ENCODE peak calls at places on chromosomes 11 and 22, in four cellular contexts. I, X, T and G are unnamed samples.

GRCh38 chr22:49156662-49157285 is 670.9 kb downstream of the BRD1 start:
- DNase-seq in I (no peak), X (no peak), T (no peak), G (peak)

GRCh38 chr11:120756931-120757330 is 245.4 kb downstream of the GRIK4 start:
- DNase-seq in I (no peak), X (no peak), T (peak), G (no peak)

GRCh38 chr22:45320326-45320976 is 10.7 kb downstream of the FAM118A start:
- DNase-seq in I (peak), X (no peak), T (no peak), G (peak)

GRCh38 chr22:17742528-17742902 is 31.8 kb downstream of the BID start:
- DNase-seq in I (peak), X (peak), T (peak), G (peak)

GRCh38 chr11:125165111-125165663 is 636 bp downstream of the PKNOX2 start:
- DNase-seq in I (no peak), X (peak), T (no peak), G (no peak)

GRCh38 chr11:68040957-68041591 is 2.2 kb downstream of the TCIRG1 start:
- DNase-seq in I (no peak), X (no peak), T (no peak), G (no peak)

GRCh38 chr22:31926969-31927368 is 17.4 kb upstream of the YWHAH start:
- DNase-seq in I (no peak), X (no peak), T (no peak), G (peak)

GRCh38 chr11:45264839-45265515 is 21.2 kb downstream of the SYT13 start:
- DNase-seq in I (no peak), X (peak), T (peak), G (peak)

GRCh38 chr11:114229062-114229450 is 67.1 kb upstream of the NNMT start:
- DNase-seq in I (no peak), X (no peak), T (no peak), G (no peak)

GRCh38 chr11:36135062-36135461 is 154.2 kb downstream of the COMMD9 start:
- DNase-seq in I (no peak), X (no peak), T (no peak), G (no peak)

GRCh38 chr11:69825037-69825834 is 6.0 kb upstream of the FGF3 start:
- DNase-seq in I (no peak), X (peak), T (no peak), G (no peak)

GRCh38 chr11:15864021-15864805 is 492.1 kb downstream of the SOX6 start:
- DNase-seq in I (no peak), X (no peak), T (no peak), G (no peak)

GRCh38 chr22:49753961-49754673 is 73.6 kb downstream of the BRD1 start:
- DNase-seq in I (peak), X (no peak), T (no peak), G (no peak)

GRCh38 chr22:41888638-41889200 is 26.2 kb downstream of the SHISA8 start:
- DNase-seq in I (no peak), X (no peak), T (no peak), G (no peak)

GRCh38 chr11:2775626-2776350 is 76.0 kb upstream of the KCNQ1OT1 start:
- DNase-seq in I (peak), X (no peak), T (no peak), G (no peak)

GRCh38 chr22:40666151-40666848 is 13.0 kb upstream of the MCHR1 start:
- DNase-seq in I (no peak), X (peak), T (no peak), G (no peak)

GRCh38 chr11:112880454-112880853 is 80.8 kb upstream of the NCAM1 start:
- DNase-seq in I (peak), X (no peak), T (no peak), G (no peak)

GRCh38 chr22:17140022-17140421 is 18.9 kb upstream of the TMEM121B start:
- DNase-seq in I (no peak), X (no peak), T (no peak), G (no peak)

GRCh38 chr22:17230239-17230638 is 11.0 kb upstream of the ADA2 start:
- DNase-seq in I (no peak), X (no peak), T (no peak), G (peak)

GRCh38 chr11:119716475-119717057 is 12.4 kb downstream of the NECTIN1 start:
- DNase-seq in I (no peak), X (no peak), T (no peak), G (no peak)

GRCh38 chr22:40818192-40818746 is 877 bp downstream of the SLC25A17 start:
- DNase-seq in I (no peak), X (no peak), T (no peak), G (no peak)

GRCh38 chr22:46143491-46144147 is 6.7 kb upstream of the PPARA start:
- DNase-seq in I (no peak), X (no peak), T (no peak), G (no peak)

GRCh38 chr11:65434057-65434666 is 11.6 kb downstream of the NEAT1 start:
- DNase-seq in I (peak), X (no peak), T (no peak), G (peak)

GRCh38 chr11:21988477-21988876 is 204.4 kb upstream of the ANO5 start:
- DNase-seq in I (no peak), X (no peak), T (no peak), G (peak)

GRCh38 chr11:35511666-35512065 is 13.8 kb downstream of the PAMR1 start:
- DNase-seq in I (no peak), X (peak), T (peak), G (peak)

GRCh38 chr11:40816976-40817375 is 642.5 kb downstream of the LRRC4C start:
- DNase-seq in I (no peak), X (no peak), T (no peak), G (no peak)

GRCh38 chr22:39471421-39472141 is 14.8 kb downstream of the MGAT3 start:
- DNase-seq in I (peak), X (peak), T (peak), G (peak)

GRCh38 chr11:96341237-96342130 is 1.5 kb downstream of the MAML2 start:
- DNase-seq in I (peak), X (peak), T (peak), G (no peak)

GRCh38 chr11:94493443-94494199 is at the start of the genes ANKRD49 and MRE11:
- DNase-seq in I (peak), X (peak), T (peak), G (peak)

GRCh38 chr11:112555491-112556364 is 295.1 kb upstream of the PLET1 start:
- DNase-seq in I (peak), X (peak), T (no peak), G (peak)

GRCh38 chr11:87030458-87031054 is 7.2 kb upstream of the TMEM135 start:
- DNase-seq in I (peak), X (peak), T (no peak), G (no peak)

GRCh38 chr22:30453731-30454510 is 17.9 kb downstream of the SEC14L3 start:
- DNase-seq in I (peak), X (peak), T (no peak), G (no peak)

GRCh38 chr11:44767421-44767820 is 40.7 kb downstream of the TSPAN18 start:
- DNase-seq in I (no peak), X (peak), T (peak), G (no peak)

GRCh38 chr11:119919656-119920055 is 190.7 kb upstream of the NECTIN1 start:
- DNase-seq in I (no peak), X (no peak), T (no peak), G (no peak)

GRCh38 chr22:43848366-43849171 is 13.7 kb downstream of the SULT4A1 start:
- DNase-seq in I (no peak), X (no peak), T (no peak), G (peak)

GRCh38 chr22:37639771-37640590 is 512 bp downstream of the SH3BP1 start:
- DNase-seq in I (peak), X (no peak), T (no peak), G (no peak)

GRCh38 chr11:118939412-118939915 is 13.7 kb upstream of the BCL9L start:
- DNase-seq in I (no peak), X (no peak), T (no peak), G (no peak)

GRCh38 chr11:34929794-34930763 is 13.7 kb downstream of the PDHX start:
- DNase-seq in I (no peak), X (peak), T (no peak), G (no peak)

GRCh38 chr11:11909727-11910126 is 68.0 kb downstream of the USP47 start:
- DNase-seq in I (no peak), X (peak), T (peak), G (no peak)